ENCODE peak calls at places on chromosomes 2 and 18, in eight cellular contexts. I, U, T, R, Y, Z, Q and J are unnamed samples.

GRCh38 chr2:84395819-84396218 is 63.3 kb downstream of the SUCLG1 start:
- DNase-seq in I (no peak), U (no peak), T (no peak), R (no peak), Y (no peak), Z (no peak), Q (no peak), J (no peak)

GRCh38 chr18:37628466-37629220 is 63.0 kb upstream of the CELF4 start:
- DNase-seq in I (no peak), U (no peak), T (no peak), R (no peak), Y (no peak), Z (no peak), Q (no peak), J (no peak)

GRCh38 chr2:222805591-222806304 is 55.1 kb upstream of the ACSL3 start:
- DNase-seq in I (no peak), U (no peak), T (no peak), R (no peak), Y (peak; percentile 34), Z (no peak), Q (no peak), J (no peak)

GRCh38 chr2:8086796-8087479 is 594.9 kb upstream of the ID2 start:
- DNase-seq in I (no peak), U (no peak), T (no peak), R (no peak), Y (no peak), Z (no peak), Q (no peak), J (peak; percentile 12)

GRCh38 chr2:64859208-64860161 is 129.7 kb upstream of the SLC1A4 start:
- DNase-seq in I (peak; percentile 93), U (peak; percentile 93), T (peak; percentile 92), R (peak; percentile 63), Y (peak; percentile 95), Z (peak; percentile 94), Q (peak; percentile 50), J (peak; percentile 92)

GRCh38 chr2:69057660-69058059 is 44.7 kb downstream of the ANTXR1 start:
- DNase-seq in I (no peak), U (no peak), T (no peak), R (no peak), Y (no peak), Z (no peak), Q (no peak), J (no peak)

GRCh38 chr2:218286570-218287459 is 5.5 kb downstream of the TMBIM1 start:
- DNase-seq in I (peak; percentile 91), U (peak; percentile 96), T (peak; percentile 83), R (peak; percentile 88), Y (peak; percentile 96), Z (peak; percentile 96), Q (peak; percentile 67), J (peak; percentile 83)

GRCh38 chr2:166388488-166389070 is 12.8 kb upstream of the SCN9A start:
- DNase-seq in I (no peak), U (no peak), T (no peak), R (no peak), Y (no peak), Z (no peak), Q (no peak), J (no peak)

GRCh38 chr2:101307503-101307902 is 998 bp downstream of the RNF149 start:
- DNase-seq in I (no peak), U (no peak), T (no peak), R (no peak), Y (no peak), Z (no peak), Q (no peak), J (no peak)

GRCh38 chr2:227383687-227384086 is 4.1 kb downstream of the SCYGR1 start:
- DNase-seq in I (no peak), U (no peak), T (no peak), R (no peak), Y (no peak), Z (no peak), Q (no peak), J (no peak)

GRCh38 chr18:27778441-27778840 is 398.5 kb downstream of the CDH2 start:
- DNase-seq in I (no peak), U (no peak), T (no peak), R (no peak), Y (no peak), Z (no peak), Q (no peak), J (no peak)

GRCh38 chr2:219230201-219230540 is 565 bp downstream of the ANKZF1 start:
- DNase-seq in I (no peak), U (peak; percentile 81), T (no peak), R (no peak), Y (no peak), Z (peak; percentile 71), Q (no peak), J (peak; percentile 49)

GRCh38 chr2:223076573-223076972 is 24.6 kb downstream of the KCNE4 start:
- DNase-seq in I (no peak), U (no peak), T (no peak), R (no peak), Y (no peak), Z (no peak), Q (no peak), J (no peak)

GRCh38 chr2:215027775-215028174 is 110.7 kb downstream of the ABCA12 start:
- DNase-seq in I (no peak), U (no peak), T (no peak), R (no peak), Y (no peak), Z (no peak), Q (no peak), J (no peak)

GRCh38 chr2:231708773-231709635 is 679 bp downstream of the PTMA start:
- DNase-seq in I (no peak), U (peak; percentile 71), T (no peak), R (no peak), Y (peak; percentile 66), Z (peak; percentile 38), Q (no peak), J (no peak)

GRCh38 chr2:40371525-40372277 is 80.2 kb downstream of the SLC8A1 start:
- DNase-seq in I (no peak), U (no peak), T (no peak), R (no peak), Y (peak; percentile 40), Z (peak; percentile 16), Q (no peak), J (no peak)

GRCh38 chr2:11566383-11566782 is 32.5 kb downstream of the GREB1 start:
- DNase-seq in I (no peak), U (no peak), T (no peak), R (no peak), Y (no peak), Z (no peak), Q (no peak), J (no peak)

GRCh38 chr2:37506407-37507068 is 162.1 kb downstream of the QPCT start:
- DNase-seq in I (no peak), U (no peak), T (no peak), R (no peak), Y (peak; percentile 24), Z (no peak), Q (no peak), J (no peak)

GRCh38 chr18:12406376-12407111 is 1.2 kb upstream of the PRELID3A start:
- DNase-seq in I (no peak), U (no peak), T (no peak), R (no peak), Y (no peak), Z (no peak), Q (no peak), J (no peak)

GRCh38 chr2:241102239-241102803 is at the start of gene MTERF4:
- DNase-seq in I (peak; percentile 77), U (peak; percentile 96), T (peak; percentile 91), R (peak; percentile 59), Y (peak; percentile 91), Z (peak; percentile 92), Q (peak; percentile 84), J (peak; percentile 85)
- TF ChIP-seq POLR2A in I (peak; percentile 85), U (peak; percentile 66), T (peak; percentile 73), R (peak; percentile 60), Y (no peak), Z (peak; percentile 90), Q (peak; percentile 86), J (peak; percentile 75)

GRCh38 chr18:35457140-35457704 is 40.5 kb downstream of the INO80C start:
- DNase-seq in I (no peak), U (no peak), T (no peak), R (no peak), Y (no peak), Z (no peak), Q (no peak), J (no peak)
- TF ChIP-seq POLR2A in I (no peak), U (no peak), T (no peak), R (no peak), Y (no peak), Z (no peak), Q (no peak), J (no peak)

GRCh38 chr2:42809131-42809875 is 16.9 kb upstream of the HAAO start:
- DNase-seq in I (no peak), U (no peak), T (no peak), R (no peak), Y (no peak), Z (peak; percentile 32), Q (no peak), J (no peak)

GRCh38 chr2:42812899-42813479 is 20.6 kb upstream of the HAAO start:
- DNase-seq in I (peak; percentile 55), U (no peak), T (no peak), R (peak; percentile 39), Y (no peak), Z (no peak), Q (no peak), J (no peak)

GRCh38 chr2:42810126-42810970 is 18.0 kb upstream of the HAAO start:
- DNase-seq in I (peak; percentile 92), U (peak; percentile 98), T (peak; percentile 96), R (peak; percentile 86), Y (peak; percentile 95), Z (peak; percentile 95), Q (peak; percentile 79), J (peak; percentile 89)

GRCh38 chr2:42809876-42810125 is 17.4 kb upstream of the HAAO start:
- DNase-seq in I (peak; percentile 80), U (peak; percentile 90), T (peak; percentile 88), R (peak; percentile 52), Y (peak; percentile 90), Z (peak; percentile 86), Q (no peak), J (peak; percentile 79)

GRCh38 chr2:42810971-42811865 is 18.8 kb upstream of the HAAO start:
- DNase-seq in I (peak; percentile 32), U (peak; percentile 71), T (no peak), R (no peak), Y (peak; percentile 65), Z (peak; percentile 45), Q (peak; percentile 32), J (peak; percentile 48)
- TF ChIP-seq POLR2A in I (no peak), U (no peak), T (no peak), R (no peak), Y (no peak), Z (no peak), Q (no peak), J (peak; percentile 25)

DNA sequence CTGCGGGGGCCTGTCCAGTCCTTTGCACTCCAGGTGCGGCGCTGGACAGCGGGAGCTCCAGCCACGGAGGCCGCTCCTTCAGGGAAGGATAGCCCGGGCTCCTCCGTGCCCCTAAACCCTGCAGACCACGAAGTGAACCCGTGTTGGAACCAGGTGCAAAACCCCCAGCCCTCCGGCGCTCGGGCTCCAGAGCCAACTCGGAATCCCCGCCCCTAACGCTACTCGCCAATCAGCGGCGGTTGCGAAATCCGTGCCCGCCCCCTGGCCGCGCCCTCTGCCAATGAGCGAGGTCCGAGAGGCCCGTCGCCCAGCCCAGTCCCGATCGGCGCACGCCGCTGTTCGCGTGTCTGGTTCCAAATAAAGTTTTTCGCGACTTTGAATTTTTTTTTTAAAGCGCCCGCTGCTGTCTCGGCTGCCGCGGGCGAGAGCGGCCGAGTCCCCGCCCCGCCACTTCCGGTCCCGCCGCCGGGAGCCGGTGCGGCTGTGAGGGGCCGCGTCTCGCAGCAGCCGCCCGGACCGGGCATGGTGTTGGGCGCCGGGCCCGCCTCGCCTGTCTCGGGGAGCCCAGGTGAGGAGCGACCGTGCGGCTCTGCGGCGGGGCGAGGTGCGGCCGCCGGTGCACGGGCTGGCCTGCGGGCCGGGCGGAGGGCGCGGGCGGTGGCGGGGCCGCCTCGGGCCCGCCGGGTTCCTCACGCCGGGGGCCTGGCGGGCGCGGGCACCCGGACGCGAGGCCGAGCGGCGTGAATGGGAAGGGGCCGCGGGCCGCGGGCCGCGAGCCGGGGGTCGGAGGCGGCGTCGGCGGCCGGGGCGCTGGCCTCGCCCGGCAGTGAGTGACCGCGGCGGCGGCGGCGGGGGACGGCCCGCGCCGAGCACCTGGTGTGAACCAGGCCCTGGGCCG is at the start of gene UBE2F:
- DNase-seq in I (peak; percentile 93), U (peak; percentile 98), T (peak; percentile 98), R (peak; percentile 89), Y (peak; percentile 98), Z (peak; percentile 98), Q (peak; percentile 99), J (peak; percentile 98)
- TF ChIP-seq POLR2A in I (peak; percentile 82), U (peak; percentile 61), T (peak; percentile 83), R (no peak), Y (peak; percentile 84), Z (peak; percentile 44), Q (no peak), J (peak; percentile 78)